ENCODE peak calls at places on chromosomes 7 and 10, in four cellular contexts. W is K562, C is GM12891, Y is GM12878. F is an unnamed sample.

GRCh38 chr10:68348265-68348741 is 15.6 kb upstream of the PBLD start:
- DNase-seq in W (peak), Y (no peak), C (peak), F (peak)

GRCh38 chr10:79382491-79382941 is 35.2 kb downstream of the PPIF start:
- DNase-seq in C (no peak), Y (no peak), W (peak), F (no peak)

GRCh38 chr7:55563596-55564325 is 8.5 kb downstream of the VOPP1 start:
- DNase-seq in W (no peak), Y (no peak), C (no peak), F (no peak)

GRCh38 chr7:71131753-71132520 is at the start of gene GALNT17:
- DNase-seq in W (no peak), C (no peak), Y (no peak), F (no peak)

GRCh38 chr10:557792-558328 is 131.6 kb downstream of the DIP2C start:
- DNase-seq in W (no peak), Y (no peak), C (no peak), F (no peak)

GRCh38 chr7:94298943-94299342 is 95.8 kb upstream of the COL1A2 start:
- DNase-seq in Y (no peak), W (no peak), C (no peak), F (no peak)

GRCh38 chr7:158280467-158281154 is 307.0 kb downstream of the PTPRN2 start:
- DNase-seq in C (no peak), W (no peak), Y (no peak), F (no peak)

GRCh38 chr10:24643679-24644209 is 79.9 kb downstream of the ARHGAP21 start:
- DNase-seq in Y (no peak), W (peak), C (no peak), F (no peak)

GRCh38 chr7:84783161-84783803 is 403.6 kb downstream of the SEMA3D start:
- DNase-seq in C (no peak), W (peak), Y (no peak), F (no peak)

GRCh38 chr7:778271-778967 is 51.3 kb upstream of the PRKAR1B start:
- DNase-seq in C (no peak), W (no peak), Y (no peak), F (no peak)

GRCh38 chr7:117238937-117239336 is 83.9 kb downstream of the WNT2 start:
- DNase-seq in C (no peak), W (no peak), Y (no peak), F (no peak)

GRCh38 chr7:106824458-106824857 is 40.6 kb upstream of the PIK3CG start:
- DNase-seq in C (no peak), W (no peak), Y (no peak), F (no peak)

GRCh38 chr10:77639756-77640155 is 2.1 kb upstream of the KCNMA1 start:
- DNase-seq in C (no peak), Y (no peak), W (no peak), F (no peak)

GRCh38 chr10:52744057-52744819 is 28.3 kb downstream of the MBL2 start:
- DNase-seq in W (no peak), C (no peak), Y (no peak), F (no peak)

GRCh38 chr10:132351611-132352010 is 19.6 kb downstream of the LRRC27 start:
- DNase-seq in C (no peak), W (no peak), Y (no peak), F (no peak)

GRCh38 chr10:49465717-49466116 is 69.8 kb upstream of the DRGX start:
- DNase-seq in C (no peak), W (no peak), Y (no peak), F (no peak)

GRCh38 chr10:22301193-22301592 is 15.0 kb upstream of the COMMD3 start:
- DNase-seq in W (no peak), C (no peak), Y (no peak), F (no peak)

DNA sequence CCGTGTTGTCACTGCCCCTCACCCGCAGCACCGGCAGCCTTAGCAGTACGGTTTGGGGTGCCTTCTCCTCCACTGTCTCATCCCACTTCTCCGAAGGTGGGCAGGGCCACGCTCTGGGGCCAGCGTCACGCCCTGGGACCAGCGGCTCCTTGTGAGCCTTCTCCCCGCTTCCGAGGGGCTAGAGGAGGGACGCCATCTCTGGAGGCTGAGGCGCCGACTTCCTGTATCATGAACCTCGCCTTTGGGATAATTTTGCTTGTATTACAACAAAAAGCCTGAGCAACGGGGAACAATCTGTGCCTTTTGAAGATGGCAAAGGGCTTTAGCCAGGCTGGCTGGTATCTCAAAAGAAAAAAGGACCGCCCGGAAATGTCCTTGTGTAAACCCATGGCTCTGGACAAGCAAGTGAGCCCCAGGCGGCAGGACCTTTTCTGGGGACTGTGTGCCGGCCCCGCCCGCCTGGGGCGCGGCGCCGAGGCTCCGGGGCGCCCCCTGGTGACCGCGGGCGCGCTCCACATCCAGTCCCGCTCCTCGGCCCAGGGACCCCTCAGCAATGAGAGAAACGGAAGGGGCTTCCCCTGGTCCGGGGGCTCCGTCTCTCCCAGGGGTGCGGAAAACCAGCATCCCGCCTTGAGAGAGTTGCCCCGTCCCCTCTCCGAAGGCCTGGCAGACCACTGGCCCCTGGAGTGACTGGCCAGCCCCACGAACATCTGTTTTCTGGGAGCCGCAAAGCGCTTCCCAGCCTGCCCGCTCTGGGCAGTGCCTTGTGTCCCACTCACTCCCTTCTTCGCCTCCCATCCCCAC is 3.8 kb downstream of the DEPP1 start:
- DNase-seq in Y (no peak), W (peak), C (peak), F (no peak)
- TF ChIP-seq SPI1 in Y (no peak), W (no peak), C (no peak), F (no peak)

DNA sequence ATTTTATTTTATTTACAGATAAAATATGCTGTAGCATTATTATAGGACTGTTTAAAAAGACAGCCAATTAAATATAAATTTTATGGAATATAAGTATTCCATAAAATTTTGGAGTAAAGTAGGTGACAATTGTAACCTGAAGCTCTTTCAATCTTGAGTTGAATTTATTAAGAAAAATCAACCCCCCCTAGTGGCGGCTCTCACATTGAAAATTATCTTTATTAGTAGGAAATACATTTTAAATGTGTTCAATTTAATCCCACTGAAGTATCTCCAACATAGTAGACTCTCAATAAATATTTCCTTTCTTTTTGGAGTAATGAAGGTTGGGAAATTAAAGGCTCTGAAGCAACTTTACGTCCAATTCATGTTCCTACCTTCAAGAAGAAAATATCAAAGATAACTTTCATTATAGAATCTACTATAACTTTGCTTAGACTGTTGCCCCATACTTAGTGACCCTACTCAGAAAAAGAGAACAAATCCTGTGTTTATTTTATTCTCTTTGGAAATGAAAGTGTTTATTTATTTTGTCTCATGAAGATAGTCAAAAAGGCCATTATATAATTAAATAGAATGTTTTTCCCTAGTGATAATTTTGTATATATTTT is 3.1 kb downstream of the AHR start:
- DNase-seq in C (no peak), Y (no peak), W (peak), F (no peak)
- TF ChIP-seq SPI1 in C (no peak), Y (no peak), W (no peak), F (no peak)

GRCh38 chr10:26624017-26624416 is 73.5 kb upstream of the PDSS1 start:
- DNase-seq in Y (no peak), C (no peak), W (no peak), F (no peak)

GRCh38 chr10:26626066-26626465 is 71.4 kb upstream of the PDSS1 start:
- DNase-seq in Y (no peak), C (no peak), W (no peak), F (no peak)

GRCh38 chr10:26622891-26623290 is 74.6 kb upstream of the PDSS1 start:
- DNase-seq in Y (no peak), C (no peak), W (no peak), F (no peak)

GRCh38 chr10:26621243-26621888 is 76.1 kb upstream of the PDSS1 start:
- DNase-seq in W (no peak), C (no peak), Y (no peak), F (no peak)

DNA sequence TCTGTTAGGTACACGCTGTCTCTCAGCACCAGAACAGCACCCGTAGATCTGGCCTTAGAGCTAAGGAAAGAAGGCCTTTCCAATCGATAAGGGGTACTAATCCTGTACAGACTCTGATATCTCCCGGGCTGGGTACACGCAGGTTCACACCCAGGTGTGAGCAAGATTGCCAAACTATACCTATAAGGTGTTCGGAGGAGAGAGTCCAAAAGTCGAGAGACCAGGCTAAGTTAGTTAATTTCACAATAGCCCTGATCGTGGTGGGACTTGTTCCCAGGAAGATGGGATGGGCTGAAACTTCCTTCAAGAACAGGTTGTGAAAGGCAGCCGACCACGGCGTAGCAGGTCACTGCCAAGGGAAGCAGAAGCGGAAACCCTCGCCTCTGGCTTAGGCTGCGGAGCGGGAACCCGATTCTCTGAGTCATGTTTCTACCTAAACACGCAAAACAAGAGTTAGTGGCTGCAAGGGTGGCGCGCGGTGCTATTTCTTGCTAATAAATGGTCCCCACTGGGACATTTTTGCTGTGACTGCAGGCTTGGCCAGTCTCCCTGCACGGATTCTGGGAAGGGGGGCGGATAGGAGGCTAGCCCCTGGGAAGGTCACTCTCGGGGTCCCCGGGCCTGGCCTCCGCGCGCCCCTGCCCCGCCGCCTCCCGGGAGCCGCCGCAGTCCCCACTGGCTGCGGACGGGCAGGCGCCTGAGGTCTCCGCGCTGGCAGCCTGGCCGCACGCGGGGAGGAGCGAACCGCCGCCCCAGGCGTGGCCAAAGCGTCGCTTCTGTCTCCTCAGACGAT is 75.4 kb upstream of the PDSS1 start:
- DNase-seq in C (peak), W (peak), Y (no peak), F (peak)
- TF ChIP-seq SPI1 in C (no peak), W (no peak), Y (no peak), F (peak)

GRCh38 chr7:46975493-46975892 is 606.4 kb downstream of the TNS3 start:
- DNase-seq in C (no peak), Y (no peak), W (no peak), F (no peak)

GRCh38 chr7:46969303-46970130 is 612.4 kb downstream of the TNS3 start:
- DNase-seq in C (no peak), Y (no peak), W (no peak), F (no peak)

GRCh38 chr7:46970131-46970430 is 611.8 kb downstream of the TNS3 start:
- DNase-seq in C (no peak), W (no peak), Y (no peak), F (no peak)

GRCh38 chr7:46970486-46970885 is 611.4 kb downstream of the TNS3 start:
- DNase-seq in Y (no peak), C (no peak), W (no peak), F (no peak)

GRCh38 chr7:46972205-46972604 is 609.7 kb downstream of the TNS3 start:
- DNase-seq in W (no peak), Y (no peak), C (no peak), F (no peak)
- TF ChIP-seq SPI1 in W (no peak), Y (no peak), C (no peak), F (no peak)